ENCODE peak calls at places on chromosome 21, in eight cellular contexts. W, Q, O, Z, U, H, A and E are unnamed samples.

GRCh38 chr21:15498455-15498854 is 231.3 kb upstream of the USP25 start:
- DNase-seq in W (no peak), Q (no peak), O (no peak), Z (no peak), U (no peak), H (no peak), A (no peak), E (no peak)

GRCh38 chr21:34022557-34023335 is 50.6 kb upstream of the MRPS6 start:
- DNase-seq in W (no peak), Q (no peak), O (no peak), Z (no peak), U (no peak), H (peak), A (no peak), E (no peak)

GRCh38 chr21:42443876-42444744 is 40.4 kb downstream of the UBASH3A start:
- DNase-seq in W (no peak), Q (no peak), O (no peak), Z (no peak), U (no peak), H (no peak), A (no peak), E (no peak)

GRCh38 chr21:25895565-25896205 is 160.9 kb downstream of the GABPA start:
- DNase-seq in W (no peak), Q (no peak), O (no peak), Z (peak), U (no peak), H (peak), A (peak), E (peak)

GRCh38 chr21:28769683-28770082 is 223.0 kb downstream of the LTN1 start:
- DNase-seq in W (no peak), Q (no peak), O (no peak), Z (no peak), U (no peak), H (no peak), A (no peak), E (no peak)

GRCh38 chr21:14589855-14590563 is 43.9 kb upstream of the SAMSN1 start:
- DNase-seq in W (no peak), Q (no peak), O (no peak), Z (no peak), U (no peak), H (no peak), A (no peak), E (no peak)

GRCh38 chr21:42724226-42724920 is 71.0 kb downstream of the PDE9A start:
- DNase-seq in W (no peak), Q (peak), O (peak), Z (no peak), U (peak), H (peak), A (peak), E (no peak)

GRCh38 chr21:41435728-41436127 is 9.7 kb downstream of the MX1 start:
- DNase-seq in W (no peak), Q (no peak), O (no peak), Z (no peak), U (no peak), H (no peak), A (no peak), E (no peak)

GRCh38 chr21:39016740-39017315 is 166.4 kb downstream of the PSMG1 start:
- DNase-seq in W (no peak), Q (no peak), O (no peak), Z (no peak), U (no peak), H (peak), A (no peak), E (no peak)

GRCh38 chr21:32021319-32022027 is 148.7 kb downstream of the HUNK start:
- DNase-seq in W (no peak), Q (no peak), O (no peak), Z (no peak), U (no peak), H (no peak), A (no peak), E (peak)

GRCh38 chr21:42737969-42738590 is 84.7 kb downstream of the PDE9A start:
- DNase-seq in W (no peak), Q (no peak), O (peak), Z (no peak), U (no peak), H (peak), A (peak), E (no peak)

GRCh38 chr21:43626390-43626789 is 32.9 kb downstream of the HSF2BP start:
- DNase-seq in W (no peak), Q (no peak), O (no peak), Z (no peak), U (no peak), H (no peak), A (no peak), E (no peak)

GRCh38 chr21:32457360-32457840 is 44.9 kb downstream of the EVA1C start:
- DNase-seq in W (no peak), Q (peak), O (peak), Z (peak), U (peak), H (no peak), A (peak), E (peak)

GRCh38 chr21:25421327-25422028 is 185.8 kb downstream of the MRPL39 start:
- DNase-seq in W (peak), Q (peak), O (no peak), Z (no peak), U (no peak), H (peak), A (peak), E (no peak)

GRCh38 chr21:16620921-16621320 is 891.1 kb downstream of the USP25 start:
- DNase-seq in W (no peak), Q (no peak), O (no peak), Z (no peak), U (no peak), H (no peak), A (no peak), E (no peak)

GRCh38 chr21:39314155-39315027 is 959 bp upstream of the BRWD1 start:
- DNase-seq in W (peak), Q (peak), O (peak), Z (no peak), U (no peak), H (peak), A (peak), E (no peak)

GRCh38 chr21:42496839-42497202 is 797 bp upstream of the RSPH1 start:
- DNase-seq in W (peak), Q (peak), O (no peak), Z (no peak), U (no peak), H (no peak), A (no peak), E (peak)

GRCh38 chr21:17462276-17462981 is 50.4 kb upstream of the CXADR start:
- DNase-seq in W (no peak), Q (peak), O (peak), Z (no peak), U (no peak), H (no peak), A (peak), E (no peak)

GRCh38 chr21:21238882-21239400 is 240.7 kb downstream of the NCAM2 start:
- DNase-seq in W (no peak), Q (no peak), O (no peak), Z (no peak), U (no peak), H (no peak), A (no peak), E (peak)

GRCh38 chr21:15631342-15631741 is 98.4 kb upstream of the USP25 start:
- DNase-seq in W (no peak), Q (peak), O (no peak), Z (no peak), U (no peak), H (no peak), A (peak), E (no peak)

GRCh38 chr21:42414928-42415769 is 11.4 kb downstream of the UBASH3A start:
- DNase-seq in W (no peak), Q (peak), O (no peak), Z (peak), U (peak), H (peak), A (peak), E (no peak)

GRCh38 chr21:42565886-42566523 is 52.4 kb downstream of the SLC37A1 start:
- DNase-seq in W (peak), Q (no peak), O (no peak), Z (no peak), U (no peak), H (no peak), A (no peak), E (no peak)

GRCh38 chr21:42039470-42039901 is 29.3 kb upstream of the ZBTB21 start:
- DNase-seq in W (no peak), Q (no peak), O (no peak), Z (no peak), U (no peak), H (no peak), A (no peak), E (no peak)

GRCh38 chr21:28136687-28137086 is 856.0 kb downstream of the LTN1 start:
- DNase-seq in W (no peak), Q (no peak), O (no peak), Z (no peak), U (no peak), H (no peak), A (no peak), E (no peak)

GRCh38 chr21:28734522-28735175 is 258.0 kb downstream of the LTN1 start:
- DNase-seq in W (no peak), Q (no peak), O (no peak), Z (no peak), U (no peak), H (no peak), A (no peak), E (no peak)

GRCh38 chr21:40466893-40467483 is 380.0 kb downstream of the DSCAM start:
- DNase-seq in W (no peak), Q (peak), O (no peak), Z (no peak), U (no peak), H (peak), A (no peak), E (peak)

GRCh38 chr21:34129039-34129891 is 55.9 kb downstream of the MRPS6 start:
- DNase-seq in W (no peak), Q (no peak), O (no peak), Z (peak), U (no peak), H (no peak), A (peak), E (peak)

GRCh38 chr21:29187939-29188338 is 57.5 kb downstream of the MAP3K7CL start:
- DNase-seq in W (no peak), Q (peak), O (peak), Z (no peak), U (peak), H (no peak), A (peak), E (no peak)

GRCh38 chr21:39531777-39532333 is 80.1 kb downstream of the SH3BGR start:
- DNase-seq in W (no peak), Q (no peak), O (no peak), Z (no peak), U (peak), H (no peak), A (no peak), E (no peak)

GRCh38 chr21:14078746-14079375 is 131.9 kb downstream of the LIPI start:
- DNase-seq in W (no peak), Q (no peak), O (no peak), Z (no peak), U (no peak), H (no peak), A (no peak), E (no peak)

GRCh38 chr21:33299181-33299752 is 25.5 kb upstream of the IFNAR1 start:
- DNase-seq in W (no peak), Q (no peak), O (no peak), Z (no peak), U (no peak), H (peak), A (no peak), E (no peak)

GRCh38 chr21:31255846-31256395 is 88.1 kb downstream of the TIAM1 start:
- DNase-seq in W (no peak), Q (no peak), O (no peak), Z (no peak), U (no peak), H (no peak), A (no peak), E (no peak)

GRCh38 chr21:14787312-14787711 is 241.2 kb upstream of the SAMSN1 start:
- DNase-seq in W (no peak), Q (no peak), O (no peak), Z (no peak), U (no peak), H (no peak), A (no peak), E (no peak)

GRCh38 chr21:31264574-31264973 is 79.5 kb downstream of the TIAM1 start:
- DNase-seq in W (no peak), Q (no peak), O (no peak), Z (no peak), U (no peak), H (no peak), A (no peak), E (no peak)

DNA sequence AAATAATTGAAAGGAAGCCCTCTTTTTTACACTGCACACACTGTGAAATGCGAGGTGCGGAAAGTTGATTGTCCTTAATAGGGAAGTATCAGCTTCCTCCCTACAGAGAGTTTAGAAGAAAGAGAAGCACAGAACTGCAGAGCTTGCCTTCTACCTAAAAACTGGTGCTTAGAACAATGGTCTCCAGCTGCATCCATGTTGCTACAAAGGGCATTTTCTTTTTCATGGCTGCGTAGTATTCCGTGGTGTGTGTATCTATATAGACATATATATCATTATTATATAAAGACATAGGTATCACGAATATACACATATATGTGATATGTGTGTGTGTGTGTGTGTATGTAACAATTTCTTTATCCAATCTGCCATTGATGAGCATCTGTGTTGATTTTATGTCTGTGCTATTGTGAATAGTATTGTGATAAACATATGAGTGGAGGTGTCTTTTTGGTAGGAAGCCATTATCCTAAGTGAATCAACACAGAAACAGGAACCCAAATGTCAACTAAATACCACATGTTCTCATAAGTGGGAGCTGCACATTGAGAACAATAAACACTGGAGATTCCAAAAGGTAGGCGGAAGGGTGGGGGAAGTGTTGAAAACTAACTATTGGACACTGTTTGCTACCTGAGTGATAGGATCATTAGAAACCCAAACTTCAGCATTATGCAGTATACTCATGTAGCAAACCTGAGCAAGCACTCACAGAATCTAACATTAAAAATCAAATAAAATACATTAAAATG is 290.0 kb upstream of the RUNX1 start:
- DNase-seq in W (no peak), Q (no peak), O (no peak), Z (no peak), U (no peak), H (no peak), A (no peak), E (no peak)
- TF ChIP-seq MAX in W (no peak), Q (no peak), O (no peak), Z (no peak), U (no peak), H (no peak), A (no peak), E (no peak)

DNA sequence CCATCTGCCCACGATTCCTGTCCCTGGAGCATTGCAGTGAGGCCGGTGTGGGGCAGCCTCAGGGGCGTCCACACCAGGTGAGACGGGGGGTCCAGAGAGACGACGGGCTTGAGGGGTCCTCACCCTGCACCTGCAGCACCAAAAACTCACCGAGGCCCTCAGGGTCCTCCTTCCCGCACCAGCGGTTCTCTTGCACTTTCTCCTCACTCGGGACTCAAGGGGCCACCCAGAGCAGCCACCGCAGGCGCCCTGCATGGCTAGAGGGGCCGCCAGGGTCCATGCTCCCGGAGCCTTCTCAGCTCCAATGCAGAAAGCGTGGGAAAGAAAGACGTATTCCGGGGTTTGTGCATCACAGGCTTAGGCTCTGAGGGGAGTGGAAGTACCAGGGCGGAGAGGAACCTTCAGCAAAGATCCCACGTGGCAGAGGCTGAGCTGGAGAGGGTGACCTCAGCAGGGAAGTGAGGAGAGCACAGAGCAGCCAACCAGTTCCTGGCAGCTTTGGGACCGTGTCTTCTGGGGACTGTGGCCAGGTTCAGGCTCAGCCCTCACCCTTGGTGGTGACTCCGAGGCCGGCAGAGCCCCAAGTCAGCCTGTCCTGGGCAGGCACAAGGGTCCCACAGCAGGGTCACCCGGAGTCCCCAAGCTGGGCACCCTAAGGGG is 19.5 kb upstream of the COL6A2 start:
- DNase-seq in W (no peak), Q (no peak), O (no peak), Z (no peak), U (no peak), H (no peak), A (no peak), E (no peak)
- TF ChIP-seq MAX in W (no peak), Q (no peak), O (no peak), Z (no peak), U (no peak), H (peak), A (no peak), E (no peak)

GRCh38 chr21:45002381-45003204 is 62.8 kb downstream of the SLX9 start:
- DNase-seq in W (no peak), Q (no peak), O (no peak), Z (no peak), U (no peak), H (no peak), A (no peak), E (no peak)

GRCh38 chr21:45004481-45005263 is 64.8 kb downstream of the SLX9 start:
- DNase-seq in W (peak), Q (no peak), O (no peak), Z (no peak), U (no peak), H (peak), A (peak), E (no peak)

GRCh38 chr21:45004059-45004422 is 64.2 kb downstream of the SLX9 start:
- DNase-seq in W (peak), Q (no peak), O (no peak), Z (no peak), U (no peak), H (no peak), A (no peak), E (no peak)

GRCh38 chr21:45001134-45002095 is 61.6 kb downstream of the SLX9 start:
- DNase-seq in W (no peak), Q (peak), O (no peak), Z (no peak), U (no peak), H (no peak), A (peak), E (no peak)

DNA sequence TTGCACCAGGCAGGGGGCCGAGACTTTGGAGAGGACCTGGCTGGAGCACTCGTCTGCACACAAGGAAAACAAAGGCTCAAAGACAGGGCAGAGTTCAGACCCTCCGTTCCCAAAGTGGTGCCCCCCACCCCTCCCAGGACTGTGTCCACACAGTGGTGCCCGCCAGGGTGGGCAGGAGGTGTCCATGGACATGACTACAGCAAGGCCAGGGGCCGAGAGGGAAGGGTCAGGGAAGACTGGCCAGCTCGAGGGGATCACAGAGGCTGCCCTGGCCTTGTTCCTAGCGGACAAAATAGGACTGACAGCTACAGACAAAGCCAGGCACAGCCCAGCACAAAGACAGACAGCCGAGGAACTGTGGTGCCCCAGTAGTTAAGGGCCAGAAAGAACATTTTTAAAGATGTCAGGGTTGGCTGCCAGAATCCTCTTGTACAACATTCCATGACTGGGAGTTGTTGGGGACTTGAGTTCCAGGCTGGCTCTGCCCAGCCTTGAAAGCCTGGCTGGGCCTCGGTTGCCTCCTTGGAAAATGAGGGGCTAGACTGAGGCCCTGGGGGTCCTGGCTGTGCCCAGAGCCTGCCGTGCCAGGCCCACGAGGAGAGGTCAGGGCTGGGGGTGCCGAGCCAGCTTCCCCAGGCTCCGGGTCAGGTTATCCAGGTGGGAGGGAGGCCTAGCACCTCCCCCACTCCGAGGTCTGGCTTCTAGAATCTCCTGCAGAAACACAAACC is 63.7 kb downstream of the SLX9 start:
- DNase-seq in W (peak), Q (no peak), O (peak), Z (no peak), U (no peak), H (no peak), A (no peak), E (no peak)
- TF ChIP-seq MAX in W (no peak), Q (no peak), O (no peak), Z (no peak), U (no peak), H (no peak), A (no peak), E (no peak)

DNA sequence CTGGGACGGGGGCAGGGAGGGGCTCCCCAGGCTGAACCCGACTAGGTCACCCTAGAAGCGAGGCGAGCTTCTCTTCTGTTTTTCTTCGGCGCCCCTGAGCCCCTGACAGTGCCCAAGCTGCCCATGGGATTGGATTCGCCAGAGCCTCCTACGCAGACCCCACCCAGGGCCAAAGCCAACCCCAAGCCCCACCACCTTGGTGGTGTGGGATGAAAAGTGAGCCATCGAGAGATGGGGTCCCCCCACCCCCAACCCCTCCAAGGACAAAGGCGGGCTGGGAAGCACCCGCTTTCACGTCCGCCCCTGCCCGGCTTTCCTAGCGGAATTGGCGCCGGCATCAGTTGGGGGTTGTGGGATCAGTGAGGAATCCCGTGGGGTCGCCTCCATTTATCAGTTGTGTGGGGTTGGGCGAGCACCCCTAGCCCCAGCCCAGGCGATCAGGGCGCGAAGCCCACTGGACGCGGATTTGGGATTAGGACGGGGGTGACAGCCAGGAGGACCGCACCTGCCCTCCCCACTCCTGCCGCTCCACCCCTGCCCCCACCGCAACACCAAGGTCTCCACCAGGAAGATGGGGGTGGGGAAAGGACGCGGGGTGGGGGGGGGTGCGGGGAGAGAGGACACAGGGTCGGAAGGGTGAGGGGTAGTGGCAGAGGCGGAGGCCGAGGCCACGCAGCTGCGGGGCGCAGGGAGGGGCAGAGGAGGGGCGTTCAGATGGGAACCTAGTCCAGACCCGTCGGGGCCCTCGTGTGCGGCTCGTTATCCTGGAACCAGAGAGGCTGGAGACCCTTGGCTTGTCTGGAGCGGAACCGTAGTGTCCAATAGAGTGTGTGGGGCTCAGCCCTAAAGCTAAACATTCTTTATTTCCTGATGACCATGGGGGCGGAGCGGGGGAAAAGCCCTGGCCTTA is 4.4 kb downstream of the TSPEAR start:
- DNase-seq in W (no peak), Q (no peak), O (no peak), Z (no peak), U (no peak), H (no peak), A (no peak), E (peak)
- TF ChIP-seq MAX in W (no peak), Q (no peak), O (no peak), Z (no peak), U (no peak), H (no peak), A (no peak), E (no peak)